ENCODE peak calls at places on chromosomes 11 and 22, in four cellular contexts. B, D, R and N are unnamed samples.

GRCh38 chr22:38205261-38206128 is 3.7 kb downstream of the MAFF start:
- DNase-seq in B (no peak), D (peak), R (no peak), N (peak)

GRCh38 chr11:2510626-2511402 is 66.0 kb downstream of the KCNQ1 start:
- DNase-seq in B (peak), D (no peak), R (peak), N (no peak)

GRCh38 chr11:29260939-29261705 is 755.7 kb downstream of the KCNA4 start:
- DNase-seq in B (no peak), D (no peak), R (no peak), N (no peak)

GRCh38 chr22:49967333-49968241 is 7.0 kb downstream of the PIM3 start:
- DNase-seq in B (peak), D (peak), R (peak), N (peak)

GRCh38 chr11:60767388-60767811 is 10.7 kb downstream of the MS4A15 start:
- DNase-seq in B (no peak), D (no peak), R (no peak), N (no peak)

GRCh38 chr22:41568811-41569210 is 8.0 kb downstream of the CSDC2 start:
- DNase-seq in B (no peak), D (no peak), R (peak), N (no peak)

GRCh38 chr22:22855617-22856308 is 31.9 kb upstream of the IGLL5 start:
- DNase-seq in B (no peak), D (no peak), R (no peak), N (no peak)

GRCh38 chr11:123700774-123701173 is 40.7 kb downstream of the ZNF202 start:
- DNase-seq in B (no peak), D (no peak), R (no peak), N (peak)

GRCh38 chr11:110123003-110123402 is 29.8 kb downstream of the ZC3H12C start:
- DNase-seq in B (no peak), D (no peak), R (no peak), N (no peak)

GRCh38 chr22:36884314-36885158 is 23.7 kb downstream of the NCF4 start:
- DNase-seq in B (no peak), D (no peak), R (no peak), N (no peak)

GRCh38 chr22:36875741-36876140 is 14.9 kb downstream of the NCF4 start:
- DNase-seq in B (no peak), D (no peak), R (no peak), N (no peak)

GRCh38 chr22:36881504-36882245 is 20.9 kb downstream of the NCF4 start:
- DNase-seq in B (no peak), D (no peak), R (no peak), N (no peak)

GRCh38 chr22:36874731-36875130 is 13.9 kb downstream of the NCF4 start:
- DNase-seq in B (no peak), D (no peak), R (no peak), N (no peak)

DNA sequence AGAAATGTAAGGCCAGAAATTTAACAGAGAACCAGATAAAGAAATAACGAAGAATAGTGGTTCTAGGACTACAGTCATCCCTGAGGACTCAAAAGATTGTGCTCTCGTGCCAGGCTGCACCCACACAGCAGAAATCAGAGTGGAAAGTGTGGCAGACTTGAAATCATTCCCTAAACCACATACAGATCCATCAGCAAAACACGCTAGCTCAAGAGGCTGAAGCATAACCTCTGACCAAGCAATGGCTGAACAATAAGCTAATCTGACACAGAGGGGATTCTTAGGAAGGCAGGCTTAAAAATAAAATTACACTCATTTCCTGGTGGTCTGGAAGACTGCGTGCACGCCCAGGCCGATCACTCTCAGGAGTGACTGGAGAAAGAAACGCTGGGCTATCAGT is 19.0 kb downstream of the NCF4 start:
- DNase-seq in B (no peak), D (no peak), R (no peak), N (no peak)
- H3K27ac ChIP-seq in B (no peak), D (no peak), R (no peak), N (no peak)

DNA sequence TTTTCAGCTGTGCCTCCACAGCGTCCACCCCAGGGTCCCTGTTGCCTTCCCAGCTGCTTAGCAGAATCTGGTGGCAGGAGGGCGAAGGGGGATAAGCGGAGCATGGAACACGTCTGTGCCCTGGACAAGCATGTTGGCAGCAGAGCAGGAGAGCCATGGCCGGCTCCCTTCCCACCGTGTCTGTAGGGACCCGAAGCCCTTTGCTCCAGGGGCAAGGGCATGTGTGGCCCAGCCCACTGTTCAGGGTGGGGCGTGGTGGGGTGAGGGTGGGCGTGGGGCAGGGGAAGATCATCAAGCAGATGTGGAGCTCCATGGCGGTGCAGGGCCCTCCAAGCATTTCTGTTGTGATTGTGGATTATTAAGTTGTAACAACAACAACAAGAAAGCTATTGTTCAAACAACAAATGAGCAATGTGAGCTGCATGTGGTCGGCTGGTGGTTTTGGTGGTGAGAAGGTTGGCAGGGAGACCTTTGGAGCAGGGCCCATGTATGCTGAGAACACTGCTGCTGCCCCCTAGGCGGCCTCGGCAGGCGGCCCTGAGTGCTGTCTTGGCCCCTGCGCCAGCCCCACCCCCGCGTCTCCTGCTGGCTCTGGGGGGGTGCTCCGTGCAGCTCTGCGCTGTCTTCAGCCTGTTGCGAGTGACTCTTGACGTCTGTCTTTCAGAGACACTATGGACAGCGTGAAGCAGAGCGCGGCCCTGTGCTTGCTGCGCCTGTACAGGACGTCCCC is 50.9 kb downstream of the AP2A2 start:
- DNase-seq in B (no peak), D (no peak), R (peak), N (no peak)
- TF ChIP-seq CTCF in B (no peak), D (no peak), R (no peak), N (no peak)

DNA sequence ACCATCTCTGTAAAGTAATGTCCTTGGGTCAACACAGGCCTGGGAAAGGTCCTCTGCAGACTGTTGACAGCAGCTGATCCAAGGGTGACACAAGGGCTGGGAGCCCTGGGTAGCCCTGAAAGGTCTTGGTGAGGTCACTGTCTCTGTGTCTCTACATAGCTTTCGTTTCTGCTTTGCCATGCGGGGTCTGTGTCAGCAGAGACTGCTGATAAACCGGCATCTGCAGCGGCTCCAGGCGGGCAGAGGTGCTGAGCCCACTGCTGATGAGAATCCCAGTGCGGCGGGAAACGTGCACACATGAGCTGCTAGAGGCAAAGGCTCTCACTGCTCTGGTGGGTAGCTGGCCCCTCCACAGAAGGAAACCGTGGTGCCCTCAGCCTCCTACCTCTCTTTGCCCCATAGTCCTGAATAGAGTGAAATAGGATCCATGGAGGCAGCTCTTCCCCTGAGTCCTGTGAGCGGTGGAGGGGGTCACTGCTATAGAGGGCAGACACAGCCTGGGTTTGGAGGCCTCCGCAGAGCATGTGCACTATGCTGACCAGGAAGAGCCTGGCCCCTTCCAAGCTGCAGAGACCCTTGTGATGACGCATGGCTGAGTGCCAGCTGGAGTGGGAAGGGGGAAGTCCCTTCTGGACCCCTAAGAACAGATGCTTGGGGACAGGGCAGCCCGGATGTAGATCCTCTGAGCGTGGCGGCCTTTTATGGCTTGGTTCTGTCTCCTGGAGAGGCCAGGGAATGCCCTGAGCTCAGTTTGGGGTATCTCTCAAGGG is 17.8 kb upstream of the ST3GAL4 start:
- DNase-seq in B (no peak), D (no peak), R (no peak), N (no peak)
- H3K27ac ChIP-seq in B (no peak), D (peak), R (no peak), N (no peak)

GRCh38 chr11:83158474-83158786 is 1.5 kb downstream of the PCF11 start:
- DNase-seq in B (no peak), D (no peak), R (no peak), N (no peak)

GRCh38 chr11:83156150-83156995 is 558 bp upstream of the PCF11 start:
- DNase-seq in B (peak), D (peak), R (peak), N (peak)

GRCh38 chr11:83156996-83157754 is at the start of gene PCF11:
- DNase-seq in B (no peak), D (no peak), R (no peak), N (no peak)

GRCh38 chr11:83158965-83159900 is 2.3 kb downstream of the PCF11 start:
- DNase-seq in B (no peak), D (no peak), R (no peak), N (no peak)

GRCh38 chr11:83157755-83158473 is 983 bp downstream of the PCF11 start:
- DNase-seq in B (peak), D (peak), R (peak), N (peak)
- TF ChIP-seq CTCF in B (peak), D (no peak), R (no peak), N (no peak)

DNA sequence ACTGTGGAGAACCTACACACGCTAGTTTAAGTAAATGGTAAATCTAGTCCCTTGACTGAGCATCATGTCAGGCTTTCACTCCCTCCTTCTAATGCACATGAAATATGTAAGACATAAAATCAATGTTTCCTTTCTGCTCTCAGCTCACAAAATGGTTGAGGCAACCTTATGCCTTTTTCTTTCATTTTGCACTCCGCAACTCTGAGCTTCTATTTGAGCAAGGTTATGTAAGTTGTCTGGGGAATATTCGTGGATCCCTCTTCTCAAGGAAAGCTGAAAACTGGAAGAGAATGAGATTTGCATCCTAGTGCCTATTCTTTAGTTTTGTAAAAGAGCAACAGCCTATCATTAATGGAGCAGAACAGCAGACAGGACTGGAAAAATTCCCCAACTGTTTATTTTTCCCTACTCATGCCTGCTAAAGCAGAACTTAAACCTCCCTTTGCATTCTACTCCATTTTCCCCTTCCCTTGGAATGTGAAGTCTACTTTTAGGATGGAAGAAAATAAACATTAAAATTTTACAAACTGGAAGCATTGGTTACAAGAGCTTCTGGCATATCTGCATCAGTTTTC is 141.7 kb downstream of the FAM76B start:
- DNase-seq in B (no peak), D (no peak), R (no peak), N (no peak)
- H3K27ac ChIP-seq in B (peak), D (no peak), R (no peak), N (peak)

GRCh38 chr22:48892571-48893287 is 934.9 kb downstream of the BRD1 start:
- DNase-seq in B (no peak), D (no peak), R (no peak), N (peak)

GRCh38 chr22:48893288-48894063 is 934.2 kb downstream of the BRD1 start:
- DNase-seq in B (no peak), D (no peak), R (no peak), N (no peak)

GRCh38 chr22:48895341-48895740 is 932.3 kb downstream of the BRD1 start:
- DNase-seq in B (no peak), D (no peak), R (no peak), N (no peak)

GRCh38 chr22:48894804-48895250 is 932.8 kb downstream of the BRD1 start:
- DNase-seq in B (peak), D (no peak), R (peak), N (no peak)

GRCh38 chr22:48894064-48894671 is 933.5 kb downstream of the BRD1 start:
- DNase-seq in B (peak), D (no peak), R (peak), N (no peak)
- TF ChIP-seq CTCF in B (no peak), D (no peak), R (no peak), N (no peak)

GRCh38 chr22:46129390-46130041 is 20.8 kb upstream of the PPARA start:
- DNase-seq in B (no peak), D (peak), R (peak), N (no peak)
- H3K27ac ChIP-seq in B (no peak), D (peak), R (no peak), N (peak)